ENCODE peak calls at places on chromosomes 11 and 22, in seven cellular contexts. G is effector memory CD4-positive, alpha-beta T cell; I is endodermal cell; R is DND-41; D is hepatocyte; C is left lung; W is stomach. V is an unnamed sample.

GRCh38 chr22:49203091-49203862 is 624.4 kb downstream of the BRD1 start:
- DNase-seq in G (no peak), I (peak; percentile 36), R (no peak), D (no peak), C (peak; percentile 66), W (peak; percentile 4), V (no peak)

GRCh38 chr11:108647701-108648527 is 17.0 kb upstream of the DDX10 start:
- DNase-seq in G (peak; percentile 40), I (peak; percentile 90), R (peak; percentile 72), D (peak; percentile 85), C (no peak), W (peak; percentile 67), V (peak; percentile 81)

GRCh38 chr22:45552580-45553332 is 50.1 kb downstream of the FBLN1 start:
- DNase-seq in G (no peak), I (peak; percentile 69), R (no peak), D (peak; percentile 66), C (no peak), W (peak; percentile 30), V (peak; percentile 76)

GRCh38 chr22:39994566-39995345 is at the start of gene FAM83F:
- DNase-seq in G (peak; percentile 24), I (peak; percentile 86), R (no peak), D (peak; percentile 89), C (peak; percentile 87), W (peak; percentile 73), V (peak; percentile 70)

GRCh38 chr22:37231406-37232139 is 12.5 kb downstream of the RAC2 start:
- DNase-seq in G (no peak), I (peak; percentile 24), R (no peak), D (no peak), C (peak; percentile 67), W (no peak), V (no peak)

GRCh38 chr11:6156628-6157367 is 13.3 kb downstream of the OR52B2 start:
- DNase-seq in G (no peak), I (peak; percentile 60), R (no peak), D (peak; percentile 39), C (no peak), W (no peak), V (no peak)

GRCh38 chr22:19706661-19707151 is 7.6 kb upstream of the SEPTIN5 start:
- DNase-seq in G (no peak), I (peak; percentile 47), R (no peak), D (no peak), C (no peak), W (no peak), V (no peak)

GRCh38 chr22:46079861-46080821 is 70.2 kb upstream of the PPARA start:
- DNase-seq in G (no peak), I (no peak), R (no peak), D (no peak), C (peak; percentile 80), W (peak; percentile 67), V (peak; percentile 91)

GRCh38 chr11:44629732-44630345 is 64.4 kb downstream of the CD82 start:
- DNase-seq in G (no peak), I (peak; percentile 9), R (no peak), D (no peak), C (no peak), W (peak; percentile 3), V (no peak)

DNA sequence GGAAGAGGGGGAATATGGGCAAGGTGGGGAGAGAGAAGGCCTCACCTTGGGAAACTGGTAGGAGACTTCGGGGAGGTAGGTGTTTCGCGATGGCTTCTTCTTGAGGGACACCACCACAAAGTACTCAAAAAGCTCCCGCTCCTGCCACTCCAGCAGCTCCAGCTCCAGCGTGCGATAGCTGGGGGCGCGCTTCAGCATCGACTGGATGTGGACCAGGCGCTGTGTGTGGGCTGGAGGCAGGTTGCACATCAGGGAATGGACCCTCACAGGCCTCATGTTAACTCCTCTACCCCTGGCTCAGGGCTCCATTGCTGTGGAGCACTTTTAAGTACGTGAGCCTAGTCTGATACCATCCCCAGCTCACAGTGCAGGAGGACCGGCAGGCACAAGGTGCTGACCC is 29.9 kb downstream of the RPL27A start:
- DNase-seq in G (no peak), I (no peak), R (no peak), D (no peak), C (no peak), W (no peak), V (no peak)
- H3K4me1 ChIP-seq in G (no peaks in the 10 kb centered on the region), I (peaks cover 12% of the 10 kb centered on the region), R (no peaks in the 10 kb centered on the region), D (peaks cover 13% of the 10 kb centered on the region), C (peaks cover 20% of the 10 kb centered on the region), W (peaks cover 69% of the 10 kb centered on the region), V (peaks cover 32% of the 10 kb centered on the region)

GRCh38 chr11:117929568-117930207 is 486 bp upstream of the TMPRSS13 start:
- DNase-seq in G (no peak), I (no peak), R (no peak), D (no peak), C (no peak), W (no peak), V (no peak)
- H3K4me3 ChIP-seq in G (no peak overlapping the region), I (no peak overlapping the region), R (peak overlapping the region; percentile 32), D (no peak overlapping the region), C (no peak overlapping the region), W (no peak overlapping the region), V (no peak overlapping the region)

GRCh38 chr11:61283613-61284012 is 11.5 kb downstream of the VWCE start:
- DNase-seq in G (no peak), I (no peak), R (no peak), D (no peak), C (no peak), W (no peak), V (no peak)
- H3K27ac ChIP-seq in G (no peak overlapping the region), I (no peak overlapping the region), R (no peak overlapping the region), D (no peak overlapping the region), C (no peak overlapping the region), W (no peak overlapping the region), V (no peak overlapping the region)

DNA sequence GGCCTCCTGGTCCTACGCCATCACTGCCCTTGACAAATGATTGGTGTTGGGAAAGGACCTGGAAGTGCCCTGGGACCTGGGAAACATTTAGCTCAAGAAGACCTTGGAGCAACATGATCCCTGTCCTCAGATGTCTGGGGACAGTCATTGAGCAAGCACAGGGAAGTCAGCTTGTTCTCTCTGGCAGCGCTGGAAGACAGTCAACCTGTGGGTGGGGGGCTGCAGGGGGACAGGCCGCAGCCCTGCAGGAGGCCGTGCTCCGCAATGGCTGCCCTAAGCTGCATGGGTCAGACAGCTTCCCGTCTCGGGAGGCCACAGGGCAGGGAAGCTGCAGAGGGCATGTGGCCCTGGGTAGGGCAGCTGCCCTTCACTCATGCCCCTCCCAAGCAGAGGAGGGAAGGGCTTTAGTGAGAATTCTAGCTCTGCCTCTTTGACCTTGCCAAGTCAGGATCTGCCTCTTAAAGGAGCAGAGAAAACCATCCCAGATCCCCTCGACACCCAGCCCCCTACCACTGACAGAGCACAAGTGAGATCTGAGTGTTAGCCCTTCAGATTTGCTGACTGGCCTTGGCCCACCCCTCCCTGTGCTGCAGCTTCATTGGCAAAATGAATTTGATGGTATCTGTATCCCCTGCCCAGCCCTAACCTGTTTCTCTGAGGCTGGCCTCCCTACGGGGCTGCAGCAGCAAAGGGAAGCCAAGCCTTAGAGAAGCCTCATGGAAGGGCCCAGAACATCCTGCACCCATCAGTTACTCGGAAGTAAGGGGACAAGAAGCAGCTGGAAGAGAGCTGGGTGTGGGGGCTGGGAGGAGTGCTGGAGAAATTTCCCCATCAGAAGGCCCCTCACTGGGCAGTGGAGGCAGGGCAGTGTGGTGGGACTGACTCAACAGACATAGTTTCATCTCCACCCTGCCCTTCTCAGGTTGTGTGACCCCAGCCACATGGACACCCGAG is 6.2 kb upstream of the SREBF2 start:
- DNase-seq in G (no peak), I (no peak), R (no peak), D (no peak), C (no peak), W (no peak), V (peak; percentile 57)
- H3K4me1 ChIP-seq in G (peaks cover 2% of the 10 kb centered on the region), I (peaks cover 4% of the 10 kb centered on the region), R (peaks cover 10% of the 10 kb centered on the region), D (peaks cover 26% of the 10 kb centered on the region), C (peaks cover 22% of the 10 kb centered on the region), W (peaks cover 32% of the 10 kb centered on the region), V (peaks cover 18% of the 10 kb centered on the region)

GRCh38 chr11:2386591-2386990 is 9.5 kb downstream of the CD81 start:
- DNase-seq in G (no peak), I (no peak), R (no peak), D (no peak), C (peak; percentile 61), W (no peak), V (no peak)
- H3K4me3 ChIP-seq in G (no peak overlapping the region), I (no peak overlapping the region), R (no peak overlapping the region), D (no peak overlapping the region), C (no peak overlapping the region), W (no peak overlapping the region), V (no peak overlapping the region)

V was measured in right cardiac atrium.